ENCODE peak calls at places on chromosomes 16 and 17, in ten cellular contexts. C is GDM1; M is RPMI8226; X is stimulated activated CD4-positive, alpha-beta T cell treated with anti-CD3 and anti-CD28 coated beads, Interleukin-2, amount 100 ng/mL, for 24 hours; H is activated naive CD8-positive, alpha-beta T cell treated with anti-CD3 and anti-CD28 coated beads for 36 hours; T is stimulated activated CD8-positive, alpha-beta memory T cell treated with anti-CD3 and anti-CD28 coated beads, Interleukin-15, amount 100 ng/mL, for 48 hours; I is left cardiac atrium; D is substantia nigra; G is effector memory CD8-positive, alpha-beta T cell; U is NCI-H1092. O is an unnamed sample.

GRCh38 chr17:77207689-77208216 is 67.0 kb downstream of the SEC14L1 start:
- DNase-seq in C (no peak), M (no peak), X (no peak), H (no peak), T (no peak), I (no peak), D (no peak), G (no peak), U (no peak), O (no peak)

GRCh38 chr16:47129755-47130435 is 13.8 kb downstream of the NETO2 start:
- DNase-seq in C (no peak), M (no peak), X (no peak), H (no peak), T (no peak), I (no peak), D (no peak), G (no peak), U (no peak), O (no peak)

GRCh38 chr16:22001591-22001990 is 675 bp upstream of the PDZD9 start:
- DNase-seq in C (no peak), M (no peak), X (no peak), H (no peak), T (no peak), I (no peak), D (no peak), G (no peak), U (no peak), O (no peak)

GRCh38 chr16:24540575-24541240 is 1.3 kb downstream of the RBBP6 start:
- DNase-seq in C (no peak), M (peak), X (no peak), H (no peak), T (no peak), I (no peak), D (no peak), G (peak), U (no peak), O (no peak)

GRCh38 chr16:14454391-14454790 is 175.7 kb downstream of the PARN start:
- DNase-seq in C (no peak), M (no peak), X (no peak), H (no peak), T (no peak), I (no peak), D (no peak), G (no peak), U (no peak), O (no peak)

GRCh38 chr17:33014751-33015150 is 23.1 kb downstream of the SPACA3 start:
- DNase-seq in C (no peak), M (no peak), X (no peak), H (no peak), T (no peak), I (no peak), D (no peak), G (no peak), U (no peak), O (no peak)

GRCh38 chr17:64213995-64214507 is 49.0 kb downstream of the TEX2 start:
- DNase-seq in C (no peak), M (no peak), X (no peak), H (no peak), T (no peak), I (no peak), D (no peak), G (no peak), U (peak), O (no peak)

GRCh38 chr16:57613514-57613913 is 14.9 kb upstream of the ADGRG1 start:
- DNase-seq in C (no peak), M (no peak), X (no peak), H (no peak), T (no peak), I (no peak), D (no peak), G (no peak), U (no peak), O (no peak)

GRCh38 chr16:86015606-86016005 is 116.6 kb downstream of the IRF8 start:
- DNase-seq in C (no peak), M (no peak), X (no peak), H (no peak), T (no peak), I (no peak), D (no peak), G (no peak), U (no peak), O (no peak)

GRCh38 chr17:15918661-15919259 is 26.2 kb upstream of the ADORA2B start:
- DNase-seq in C (no peak), M (no peak), X (no peak), H (no peak), T (no peak), I (peak), D (no peak), G (no peak), U (no peak), O (no peak)

GRCh38 chr16:70294385-70295029 is 4.5 kb upstream of the DDX19B start:
- DNase-seq in C (no peak), M (no peak), X (no peak), H (no peak), T (no peak), I (no peak), D (no peak), G (no peak), U (no peak), O (no peak)

GRCh38 chr17:2796164-2797140 is at the start of gene RAP1GAP2:
- DNase-seq in C (peak), M (peak), X (peak), H (peak), T (peak), I (peak), D (peak), G (peak), U (no peak), O (no peak)

GRCh38 chr16:28549301-28549899 is 4.3 kb upstream of the SGF29 start:
- DNase-seq in C (peak), M (peak), X (no peak), H (no peak), T (no peak), I (no peak), D (no peak), G (no peak), U (no peak), O (no peak)

GRCh38 chr17:65058615-65059014 is 2.1 kb upstream of the GNA13 start:
- DNase-seq in C (no peak), M (no peak), X (no peak), H (no peak), T (no peak), I (no peak), D (no peak), G (no peak), U (no peak), O (no peak)

GRCh38 chr16:89031715-89032659 is 55.0 kb upstream of the CBFA2T3 start:
- DNase-seq in C (peak), M (no peak), X (peak), H (peak), T (peak), I (peak), D (peak), G (peak), U (no peak), O (no peak)

GRCh38 chr17:69030145-69030544 is 30.6 kb downstream of the ABCA9 start:
- DNase-seq in C (no peak), M (no peak), X (no peak), H (no peak), T (no peak), I (no peak), D (no peak), G (no peak), U (no peak), O (no peak)

O was measured in progenitor cell of endocrine pancreas.